ENCODE peak calls at places on chromosomes 3 and 15, in four cellular contexts. Y is left lung, J is OCI-LY7, U is stomach. Q is an unnamed sample.

GRCh38 chr15:45885801-45886200 is 251.0 kb downstream of the SQOR start:
- DNase-seq in U (no peak), J (no peak), Y (peak), Q (no peak)

GRCh38 chr3:100586832-100587231 is 22.6 kb upstream of the ADGRG7 start:
- DNase-seq in U (no peak), J (no peak), Y (no peak), Q (no peak)

GRCh38 chr3:118618247-118619040 is 416.2 kb downstream of the IGSF11 start:
- DNase-seq in U (no peak), J (no peak), Y (no peak), Q (no peak)

GRCh38 chr3:157405457-157405856 is 31.2 kb upstream of the PTX3 start:
- DNase-seq in U (no peak), J (no peak), Y (no peak), Q (no peak)

GRCh38 chr15:99050328-99050980 is 42.9 kb upstream of the PGPEP1L start:
- DNase-seq in U (no peak), Y (no peak), J (no peak), Q (no peak)

GRCh38 chr3:122353215-122353614 is 28.2 kb downstream of the CSTA start:
- DNase-seq in J (no peak), Y (no peak), U (no peak), Q (no peak)

GRCh38 chr15:84714816-84715215 is 1.1 kb downstream of the SEC11A start:
- DNase-seq in U (no peak), Y (no peak), J (no peak), Q (no peak)

GRCh38 chr15:84588053-84588874 is 12.5 kb upstream of the ZSCAN2 start:
- DNase-seq in Y (peak), U (peak), J (peak), Q (peak)

GRCh38 chr15:41944313-41944940 is 27.9 kb downstream of the EHD4 start:
- DNase-seq in Y (no peak), U (no peak), J (no peak), Q (no peak)

GRCh38 chr3:14218355-14218754 is 39.7 kb downstream of the LSM3 start:
- DNase-seq in Y (no peak), U (no peak), J (no peak), Q (no peak)

GRCh38 chr3:14212032-14212431 is 33.4 kb downstream of the LSM3 start:
- DNase-seq in U (no peak), J (no peak), Y (no peak), Q (no peak)

GRCh38 chr3:14214764-14215163 is 36.1 kb downstream of the LSM3 start:
- DNase-seq in J (no peak), U (no peak), Y (no peak), Q (no peak)

GRCh38 chr3:14213066-14213774 is 34.6 kb downstream of the LSM3 start:
- DNase-seq in J (no peak), U (no peak), Y (no peak), Q (no peak)

DNA sequence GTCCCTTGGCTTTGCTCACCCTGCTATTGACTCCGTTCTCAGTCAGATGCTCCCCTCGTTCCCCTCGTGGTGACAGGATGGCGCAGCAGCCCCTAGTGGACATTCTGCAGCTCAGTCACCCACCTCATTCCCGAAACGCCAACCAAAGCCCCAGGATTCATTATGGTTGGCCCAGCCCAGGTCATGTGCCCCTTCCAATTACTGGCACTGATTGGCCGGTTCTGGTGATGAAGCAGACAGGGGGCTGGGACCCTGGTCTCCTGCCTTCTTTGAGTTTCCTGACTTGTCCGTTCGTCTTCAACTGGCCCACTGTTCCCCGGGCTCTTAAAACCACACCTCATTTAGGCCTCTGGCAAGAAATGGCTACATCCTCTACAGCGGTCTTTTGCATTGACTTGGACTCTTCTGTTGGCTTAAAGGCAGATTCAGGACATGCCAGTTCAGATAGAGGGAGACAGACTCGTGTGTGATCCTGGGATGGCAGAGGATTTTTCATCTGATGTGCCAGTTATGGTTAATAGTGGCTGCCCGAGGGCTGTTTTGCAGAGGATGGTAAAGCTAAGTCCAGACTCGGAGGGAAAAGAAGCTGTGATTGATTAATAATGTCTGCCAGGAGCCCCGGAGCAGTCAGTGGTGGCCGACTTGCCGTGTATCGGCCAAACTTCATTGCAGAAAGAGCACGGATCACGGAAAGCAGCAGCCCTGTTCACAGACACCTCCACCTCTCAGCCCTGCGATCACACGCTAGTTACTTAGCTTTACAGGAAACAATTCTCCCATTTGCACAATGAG is 37.8 kb downstream of the LSM3 start:
- DNase-seq in J (peak), U (no peak), Y (no peak), Q (no peak)
- TF ChIP-seq CTCF in J (peak), U (peak), Y (no peak), Q (peak)

GRCh38 chr3:112437146-112438022 is 61.9 kb downstream of the BTLA start:
- DNase-seq in Y (no peak), U (no peak), J (peak), Q (no peak)
- TF ChIP-seq CTCF in Y (no peak), U (no peak), J (peak), Q (peak)

DNA sequence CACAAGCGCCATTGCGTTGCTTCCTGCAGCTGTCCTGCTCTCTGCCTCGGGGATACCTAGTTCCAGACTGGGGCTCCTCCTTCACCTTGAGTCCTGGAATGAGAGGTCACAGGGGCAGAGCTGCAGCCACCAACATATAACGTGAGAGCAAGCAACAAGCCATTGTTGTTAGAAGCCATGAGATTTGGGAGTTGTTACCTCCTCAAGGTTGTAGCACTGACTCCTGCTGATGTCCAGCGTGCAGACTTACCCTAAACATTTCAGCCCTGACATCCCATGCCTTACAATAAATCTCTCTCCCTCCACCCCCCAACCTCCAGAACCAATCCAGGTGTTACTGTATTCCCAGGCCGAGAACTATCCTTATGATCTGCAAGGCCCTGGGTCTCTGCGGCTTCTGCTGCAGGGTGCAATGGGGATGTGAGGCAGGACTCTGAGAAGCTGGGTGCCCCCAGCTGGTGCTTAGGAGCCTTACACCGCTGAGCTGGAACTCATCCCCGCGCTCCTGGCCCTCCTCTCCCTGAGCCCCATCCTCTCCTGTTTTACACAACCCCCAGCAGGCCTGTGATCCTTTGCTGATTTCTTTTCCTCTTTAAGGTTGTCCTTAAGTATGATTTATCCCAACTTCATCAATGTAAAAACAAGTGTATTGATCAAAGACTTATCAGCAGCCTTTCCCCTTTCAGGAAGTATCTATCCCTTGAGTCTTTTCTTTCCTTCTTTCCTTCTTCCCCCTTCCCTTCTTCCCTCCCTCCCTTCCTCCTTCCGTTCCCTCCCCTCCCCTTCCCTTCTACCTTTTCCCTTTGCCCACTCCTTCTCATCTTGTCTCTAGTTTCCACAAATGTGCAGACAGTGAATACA is 84.2 kb upstream of the ABHD2 start:
- DNase-seq in J (peak), Y (no peak), U (no peak), Q (no peak)
- TF ChIP-seq CTCF in J (peak), Y (peak), U (no peak), Q (no peak)

DNA sequence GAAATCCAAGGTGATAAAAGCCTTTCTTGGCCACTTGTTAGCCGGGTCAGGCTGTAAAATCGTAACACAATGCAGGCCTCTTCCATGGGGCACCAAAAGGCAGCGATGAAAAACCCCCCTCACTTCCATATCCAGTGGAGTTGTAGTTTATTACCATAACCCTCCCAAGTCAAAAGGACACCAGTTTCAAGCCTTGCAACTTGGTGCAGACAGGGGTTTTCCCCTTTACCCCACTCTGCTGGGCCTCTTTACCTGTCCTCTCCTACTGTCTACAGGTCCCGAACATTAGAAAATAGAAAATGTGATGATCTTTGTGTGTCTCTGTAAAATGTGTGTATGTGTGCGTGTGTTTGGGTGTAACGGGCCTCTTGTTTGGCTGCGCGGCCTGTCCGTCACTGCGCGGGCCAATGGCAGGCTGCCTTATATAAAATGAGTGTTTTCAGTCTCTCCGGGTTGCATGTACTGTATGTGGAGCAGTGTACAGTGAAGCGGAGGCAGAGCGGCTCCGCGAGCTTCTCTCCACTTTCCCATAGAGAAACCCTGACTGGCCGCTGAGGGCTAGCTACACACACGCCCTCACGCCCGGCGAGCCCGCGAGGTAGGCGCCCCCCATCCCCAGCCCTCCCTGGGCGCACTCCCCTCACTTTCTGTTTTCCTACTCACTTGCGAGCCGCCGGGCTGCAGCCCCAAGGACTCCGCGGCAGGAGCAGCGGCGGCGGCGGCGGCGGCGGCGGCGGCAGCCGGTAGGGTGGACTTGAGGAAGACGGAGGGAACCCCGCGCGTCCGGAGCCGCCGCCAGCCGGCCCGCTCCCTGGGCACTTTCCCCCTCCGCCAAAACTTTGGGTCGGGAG is at the start of gene BBX:
- DNase-seq in J (peak), U (peak), Y (peak), Q (peak)
- TF ChIP-seq CTCF in J (no peak), U (no peak), Y (no peak), Q (no peak)

DNA sequence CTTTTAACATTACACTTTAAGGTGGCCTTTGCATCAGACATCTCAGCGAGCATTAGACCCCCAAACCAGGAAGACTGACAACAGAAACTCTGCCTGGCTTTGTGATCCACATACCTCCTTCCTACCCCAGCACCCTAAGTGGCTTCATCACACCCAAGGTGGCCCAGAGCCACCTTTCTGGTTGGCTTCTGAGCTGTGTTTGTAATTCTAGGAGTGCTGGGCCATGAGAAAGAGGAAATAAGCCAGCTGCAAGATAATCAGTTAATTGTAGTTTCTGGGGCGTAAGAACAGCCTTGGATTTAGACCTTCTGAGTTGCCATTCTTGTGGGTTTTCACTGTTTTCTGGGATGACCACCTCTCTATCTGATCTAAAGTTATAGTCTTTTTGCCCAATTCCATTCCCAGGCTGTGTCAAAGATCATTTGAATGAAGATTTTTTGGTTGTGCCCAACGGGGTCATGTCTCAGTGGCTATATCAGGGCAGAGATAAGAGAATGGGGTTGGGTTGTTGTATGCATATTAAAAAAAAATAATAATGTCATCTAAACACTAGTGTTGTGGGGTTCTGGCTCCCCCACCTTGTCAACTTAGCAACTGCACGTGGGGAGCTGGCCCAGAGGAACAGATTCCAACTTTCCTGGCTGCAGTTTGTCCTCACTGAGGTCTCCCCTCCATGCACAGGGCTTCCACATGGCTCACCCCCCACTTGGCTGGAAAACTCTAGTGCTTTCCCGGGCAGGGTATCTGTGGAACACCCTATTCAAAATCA is 234.8 kb upstream of the WNT5A start:
- DNase-seq in Y (no peak), J (peak), U (peak), Q (peak)
- TF ChIP-seq CTCF in Y (peak), J (peak), U (peak), Q (peak)

GRCh38 chr15:79218588-79219200 is 63.8 kb upstream of the ANKRD34C start:
- DNase-seq in Y (no peak), J (no peak), U (no peak), Q (no peak)
- TF ChIP-seq CTCF in Y (no peak), J (no peak), U (no peak), Q (peak)